ENCODE peak calls at places on chromosomes 11 and 22, in four cellular contexts. Z is A549, W is IMR-90, P is HepG2. G is an unnamed sample.

GRCh38 chr11:71252434-71252781 is at the start of gene SHANK2:
- DNase-seq in Z (no peak), W (no peak), P (no peak), G (no peak)

GRCh38 chr11:115316682-115317081 is 187.5 kb downstream of the CADM1 start:
- DNase-seq in P (no peak), W (no peak), Z (no peak), G (no peak)

GRCh38 chr11:6812391-6813005 is 13.0 kb upstream of the OR6A2 start:
- DNase-seq in W (peak), Z (peak), P (peak), G (peak)

GRCh38 chr11:32962016-32962415 is 53.7 kb upstream of the DEPDC7 start:
- DNase-seq in Z (no peak), W (peak), P (no peak), G (no peak)

GRCh38 chr22:39291501-39291900 is 27.9 kb downstream of the RPL3 start:
- DNase-seq in W (no peak), Z (no peak), P (no peak), G (no peak)

GRCh38 chr22:35930933-35931332 is 97.7 kb downstream of the RBFOX2 start:
- DNase-seq in Z (peak), P (peak), W (peak), G (peak)

GRCh38 chr11:76577921-76578654 is 92.5 kb downstream of the LRRC32 start:
- DNase-seq in Z (no peak), W (no peak), P (no peak), G (no peak)

GRCh38 chr11:58958500-58958899 is 19.2 kb downstream of the GLYATL1 start:
- DNase-seq in Z (peak), W (no peak), P (peak), G (peak)

GRCh38 chr11:3136542-3137455 is 28.3 kb downstream of the OSBPL5 start:
- DNase-seq in W (no peak), P (no peak), Z (no peak), G (no peak)

GRCh38 chr11:21948876-21949275 is 244.0 kb upstream of the ANO5 start:
- DNase-seq in W (no peak), P (no peak), Z (no peak), G (no peak)

GRCh38 chr22:25104367-25104766 is 95.3 kb upstream of the CRYBB3 start:
- DNase-seq in W (no peak), P (no peak), Z (no peak), G (no peak)

GRCh38 chr11:76654310-76654851 is 16.2 kb downstream of the LRRC32 start:
- DNase-seq in W (peak), Z (no peak), P (no peak), G (peak)

GRCh38 chr11:76217653-76218160 is 11.4 kb upstream of the WNT11 start:
- DNase-seq in P (no peak), Z (no peak), W (no peak), G (no peak)

GRCh38 chr11:127919206-127920000 is 668.0 kb downstream of the ETS1 start:
- DNase-seq in W (peak), Z (no peak), P (no peak), G (no peak)

GRCh38 chr22:39253427-39254070 is 8.8 kb upstream of the PDGFB start:
- DNase-seq in W (peak), P (no peak), Z (peak), G (peak)

GRCh38 chr11:59668188-59668949 is 468 bp downstream of the PATL1 start:
- DNase-seq in W (peak), Z (peak), P (peak), G (peak)

GRCh38 chr11:84634309-84634708 is 992.8 kb downstream of the DLG2 start:
- DNase-seq in Z (no peak), W (no peak), P (no peak), G (no peak)

GRCh38 chr11:12803086-12803826 is 129.0 kb downstream of the TEAD1 start:
- DNase-seq in Z (no peak), W (peak), P (no peak), G (no peak)

DNA sequence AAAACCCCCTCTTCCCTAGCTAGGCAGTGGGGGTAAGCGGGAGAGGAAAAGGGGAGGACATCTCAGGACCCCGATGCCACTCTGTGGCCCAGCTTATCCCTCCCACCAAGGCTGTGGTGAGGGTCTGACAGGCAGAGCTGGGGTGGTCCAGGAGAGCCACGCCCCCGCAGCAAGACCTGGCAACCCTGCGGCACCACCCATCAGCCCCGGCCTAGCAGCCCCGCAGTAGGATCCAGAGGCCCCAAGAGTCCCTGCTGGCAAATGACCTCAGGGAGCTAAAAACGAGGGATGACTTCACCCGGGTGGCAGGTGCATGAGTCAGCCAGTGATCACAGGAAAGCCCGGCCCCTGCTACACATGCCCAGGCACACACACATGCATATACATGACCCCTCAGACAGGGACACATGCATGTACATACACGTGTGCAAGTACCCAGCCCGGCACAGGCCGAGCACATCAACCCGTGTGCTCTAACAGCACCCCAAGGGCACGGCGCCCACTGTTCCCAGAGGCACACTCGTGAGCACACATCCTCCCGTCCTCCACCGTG is 32.3 kb downstream of the ARVCF start:
- DNase-seq in P (no peak), W (peak), Z (peak), G (no peak)
- TF ChIP-seq MAZ in P (no peak), W (peak), Z (no peak), G (no peak)

GRCh38 chr22:22099833-22100812 is 117.5 kb upstream of the TOP3B start:
- DNase-seq in P (no peak), W (peak), Z (no peak), G (no peak)
- TF ChIP-seq MAZ in P (no peak), W (no peak), Z (no peak), G (peak)

GRCh38 chr11:1073261-1073724 is 1.4 kb upstream of the MUC2 start:
- DNase-seq in W (peak), Z (peak), P (peak), G (no peak)
- TF ChIP-seq MAZ in W (no peak), Z (no peak), P (no peak), G (no peak)

GRCh38 chr11:92180664-92181251 is 43.9 kb upstream of the FAT3 start:
- DNase-seq in Z (no peak), P (no peak), W (peak), G (no peak)

GRCh38 chr11:92180226-92180625 is 44.4 kb upstream of the FAT3 start:
- DNase-seq in Z (no peak), W (no peak), P (no peak), G (no peak)
- TF ChIP-seq MAZ in Z (no peak), W (no peak), P (no peak), G (no peak)

GRCh38 chr22:50269573-50270301 is 443 bp downstream of the MAPK11 start:
- DNase-seq in P (no peak), W (peak), Z (no peak), G (peak)
- TF ChIP-seq MAZ in P (no peak), W (no peak), Z (no peak), G (no peak)

DNA sequence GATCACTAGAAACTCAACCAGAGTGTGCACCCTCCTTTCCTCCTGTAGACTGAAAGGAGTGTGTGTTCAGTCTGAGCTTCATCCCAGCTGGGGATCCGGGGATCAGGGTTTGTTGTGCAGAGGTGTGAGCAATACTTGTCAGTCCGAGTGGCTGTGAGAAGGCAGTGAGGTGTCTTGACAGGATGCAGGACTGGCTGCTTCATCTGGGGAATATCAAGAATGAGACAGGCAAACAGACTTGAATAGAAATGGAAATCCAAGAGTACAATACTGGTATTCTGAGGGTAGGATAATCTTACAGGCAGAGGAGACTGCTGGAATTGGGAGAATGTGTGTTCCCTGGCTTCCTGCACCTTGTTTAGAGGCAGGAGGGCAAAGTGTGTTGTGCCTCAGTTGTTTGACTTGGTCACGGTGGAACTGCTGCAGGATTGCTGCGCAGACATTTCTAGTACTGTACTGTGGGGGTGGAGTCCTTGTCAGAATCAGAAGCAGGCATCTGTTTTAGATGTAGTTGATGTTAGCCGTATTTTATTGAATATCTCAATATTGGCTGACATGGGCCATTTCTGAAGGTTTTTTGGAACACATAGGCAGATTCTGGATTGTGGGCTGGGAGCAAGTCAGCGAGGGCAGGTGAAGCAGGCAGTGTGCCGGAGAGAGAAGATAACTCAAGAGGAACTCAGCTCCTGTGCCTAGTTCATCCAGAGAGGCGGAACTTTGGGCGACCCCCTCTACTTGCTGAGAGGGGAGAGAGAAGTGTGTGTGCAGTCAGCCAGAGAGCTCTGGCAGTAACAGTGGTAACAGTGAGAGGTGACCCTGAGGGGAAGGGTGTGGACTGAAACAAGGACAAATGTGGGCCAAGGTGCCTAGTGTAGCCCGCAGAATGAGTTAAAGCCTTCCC is 27.1 kb upstream of the GRK2 start:
- DNase-seq in Z (no peak), W (peak), P (no peak), G (no peak)
- TF ChIP-seq MAZ in Z (no peak), W (no peak), P (no peak), G (no peak)

GRCh38 chr11:34044664-34045485 is 6.7 kb upstream of the CAPRIN1 start:
- DNase-seq in Z (peak), P (no peak), W (peak), G (peak)
- TF ChIP-seq MAZ in Z (no peak), P (no peak), W (no peak), G (peak)

GRCh38 chr22:31040542-31041398 is 40.3 kb upstream of the SMTN start:
- DNase-seq in Z (no peak), W (no peak), P (no peak), G (no peak)

GRCh38 chr22:31046591-31047226 is 34.4 kb upstream of the SMTN start:
- DNase-seq in P (peak), W (peak), Z (no peak), G (no peak)

GRCh38 chr22:31045900-31046587 is 35.1 kb upstream of the SMTN start:
- DNase-seq in P (no peak), W (no peak), Z (no peak), G (peak)

GRCh38 chr22:31048570-31048969 is 32.5 kb upstream of the SMTN start:
- DNase-seq in W (no peak), P (no peak), Z (no peak), G (no peak)

GRCh38 chr22:31044262-31044861 is 36.8 kb upstream of the SMTN start:
- DNase-seq in P (peak), Z (no peak), W (peak), G (no peak)
- TF ChIP-seq MAZ in P (no peak), Z (no peak), W (no peak), G (no peak)

GRCh38 chr11:205221-206001 is 1.8 kb downstream of the BET1L start:
- DNase-seq in P (no peak), Z (no peak), W (no peak), G (no peak)

GRCh38 chr11:207213-208176 is at the start of the genes BET1L and RIC8A:
- DNase-seq in Z (peak), P (peak), W (peak), G (peak)

GRCh38 chr11:204587-205109 is 2.6 kb downstream of the BET1L start:
- DNase-seq in W (no peak), P (no peak), Z (no peak), G (no peak)

GRCh38 chr11:206516-207212 is 535 bp downstream of the BET1L start:
- DNase-seq in Z (no peak), W (no peak), P (no peak), G (peak)

DNA sequence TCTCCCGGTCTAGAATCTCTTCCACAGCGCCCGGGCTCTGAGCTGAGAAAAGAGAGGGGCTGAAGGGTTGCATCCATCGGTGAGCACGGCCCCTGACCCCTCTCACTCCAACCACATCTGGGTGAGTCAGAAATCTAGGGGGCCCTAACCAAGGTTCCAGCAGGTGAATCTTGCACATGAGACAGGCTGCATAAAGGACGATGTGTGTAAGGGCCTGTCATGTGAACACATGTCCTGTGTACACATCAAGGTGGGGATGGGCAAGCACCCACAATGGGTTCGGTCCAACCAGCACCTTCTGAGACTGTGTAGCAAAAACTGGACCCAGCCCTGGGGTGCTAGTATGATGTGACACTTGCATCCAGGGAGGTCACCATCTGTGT is 1.2 kb downstream of the BET1L start:
- DNase-seq in Z (no peak), W (no peak), P (no peak), G (no peak)
- TF ChIP-seq MAZ in Z (no peak), W (no peak), P (no peak), G (no peak)

G was measured in K562.